ENCODE peak calls at places on chromosome 15, in five cellular contexts. F is HEK293T, N is M059J, R is NCI-H748 treated with DMSO at 0.1 percent for 48 hours, A is uterus. L is an unnamed sample.

GRCh38 chr15:78878356-78878755 is 5.7 kb downstream of the MORF4L1 start:
- DNase-seq in F (no peak), N (peak), R (no peak), A (no peak), L (no peak)

GRCh38 chr15:80106051-80106450 is 46.6 kb downstream of the ZFAND6 start:
- DNase-seq in F (no peak), N (peak), R (no peak), A (no peak), L (no peak)

GRCh38 chr15:58626378-58626777 is 123.1 kb downstream of the ADAM10 start:
- DNase-seq in F (no peak), N (no peak), R (no peak), A (no peak), L (no peak)

GRCh38 chr15:80841537-80841936 is 62.4 kb downstream of the CEMIP start:
- DNase-seq in F (no peak), N (no peak), R (no peak), A (no peak), L (no peak)

GRCh38 chr15:94346272-94346671 is 114.9 kb downstream of the MCTP2 start:
- DNase-seq in F (no peak), N (no peak), R (no peak), A (no peak), L (no peak)

GRCh38 chr15:52097176-52097575 is 15.4 kb downstream of the BCL2L10 start:
- DNase-seq in F (no peak), N (peak), R (no peak), A (no peak), L (no peak)

GRCh38 chr15:89364741-89365450 is 30.3 kb upstream of the POLG start:
- DNase-seq in F (no peak), N (no peak), R (no peak), A (no peak), L (no peak)

GRCh38 chr15:95799286-95800187 is 531.0 kb upstream of the NR2F2 start:
- DNase-seq in F (no peak), N (peak), R (no peak), A (no peak), L (no peak)

GRCh38 chr15:58491151-58491473 is 59.3 kb downstream of the LIPC start:
- DNase-seq in F (no peak), N (no peak), R (no peak), A (no peak), L (no peak)

GRCh38 chr15:77028451-77029165 is 33.7 kb downstream of the PSTPIP1 start:
- DNase-seq in F (no peak), N (no peak), R (no peak), A (peak), L (peak)

GRCh38 chr15:67063689-67064606 is 1.5 kb upstream of the SMAD3 start:
- DNase-seq in F (peak), N (no peak), R (no peak), A (no peak), L (peak)

GRCh38 chr15:70741107-70741511 is 22.2 kb downstream of the UACA start:
- DNase-seq in F (peak), N (peak), R (no peak), A (peak), L (peak)

GRCh38 chr15:75446146-75446545 is 5.3 kb downstream of the SIN3A start:
- DNase-seq in F (no peak), N (no peak), R (no peak), A (no peak), L (no peak)

GRCh38 chr15:70299931-70300858 is 202.5 kb upstream of the TLE3 start:
- DNase-seq in F (no peak), N (no peak), R (no peak), A (no peak), L (peak)

GRCh38 chr15:22980189-22981136 is at the start of gene CYFIP1:
- DNase-seq in F (peak), N (peak), R (peak), A (peak), L (peak)

GRCh38 chr15:65204236-65204930 is 6.9 kb downstream of the CILP start:
- DNase-seq in F (no peak), N (no peak), R (no peak), A (no peak), L (no peak)

GRCh38 chr15:56180851-56181250 is 62.8 kb downstream of the RFX7 start:
- DNase-seq in F (no peak), N (no peak), R (no peak), A (no peak), L (no peak)

GRCh38 chr15:80844011-80844732 is 65.0 kb downstream of the CEMIP start:
- DNase-seq in F (no peak), N (peak), R (no peak), A (no peak), L (no peak)

L was measured in stomach.